ENCODE peak calls at places on chromosomes 1 and 21, in five cellular contexts. D is lower lobe of right lung, B is heart left ventricle, Y is mammary epithelial cell, L is H9. U is an unnamed sample. For H3K4me1, the result is how much of the 10 kb centered on the place peaks cover.

GRCh38 chr1:40078512-40079333 is 18.3 kb downstream of the PPT1 start:
- DNase-seq in Y (peak), B (no peak), L (peak), D (no peak), U (peak)

GRCh38 chr1:60615661-60616060 is 466.7 kb upstream of the NFIA start:
- DNase-seq in B (no peak), L (no peak), D (no peak), Y (no peak), U (peak)

GRCh38 chr1:222090103-222090502 is 348.2 kb upstream of the DUSP10 start:
- DNase-seq in B (no peak), D (no peak), Y (peak), L (no peak), U (no peak)

GRCh38 chr1:15056515-15057285 is 96.8 kb upstream of the TMEM51 start:
- DNase-seq in D (no peak), L (no peak), B (no peak), Y (peak), U (peak)

GRCh38 chr1:150362721-150363425 is 1.1 kb upstream of the RPRD2 start:
- DNase-seq in Y (no peak), D (no peak), L (no peak), B (no peak), U (no peak)

GRCh38 chr1:247895163-247895637 is at the start of gene OR2W3:
- DNase-seq in D (no peak), B (no peak), L (no peak), Y (no peak), U (no peak)

GRCh38 chr1:154186177-154186576 is 5.7 kb downstream of the TPM3 start:
- DNase-seq in D (peak), L (peak), Y (peak), B (no peak), U (peak)

GRCh38 chr1:96966536-96967138 is 245.1 kb downstream of the PTBP2 start:
- DNase-seq in D (peak), B (peak), L (peak), Y (peak), U (peak)

GRCh38 chr1:160993544-160993943 is 27.4 kb downstream of the F11R start:
- DNase-seq in B (no peak), L (no peak), Y (peak), D (no peak), U (peak)

GRCh38 chr1:247443641-247444040 is 14.3 kb downstream of the OR2B11 start:
- DNase-seq in D (no peak), B (no peak), L (no peak), Y (no peak), U (no peak)

GRCh38 chr1:216805233-216805632 is 82.0 kb upstream of the ESRRG start:
- DNase-seq in L (no peak), Y (peak), B (no peak), D (no peak), U (no peak)

GRCh38 chr1:98827041-98827440 is 165.5 kb downstream of the SNX7 start:
- DNase-seq in L (no peak), D (no peak), B (no peak), Y (no peak), U (no peak)

GRCh38 chr21:15682977-15683376 is 46.8 kb upstream of the USP25 start:
- DNase-seq in Y (peak), B (no peak), L (no peak), D (no peak), U (peak)

GRCh38 chr1:16464917-16465625 is 24.5 kb downstream of the NECAP2 start:
- DNase-seq in D (no peak), B (no peak), L (no peak), Y (no peak), U (peak)

GRCh38 chr1:172966844-172967540 is 83.7 kb downstream of the TNFSF18 start:
- DNase-seq in D (no peak), L (no peak), Y (peak), B (no peak), U (no peak)

GRCh38 chr1:203906932-203907331 is 45.5 kb downstream of the SNRPE start:
- DNase-seq in Y (peak), L (no peak), B (no peak), D (no peak), U (peak)

GRCh38 chr1:43833013-43833412 is 100.6 kb upstream of the ARTN start:
- DNase-seq in D (no peak), B (no peak), L (no peak), Y (no peak), U (no peak)

GRCh38 chr1:28983509-28984310 is 69.3 kb downstream of the EPB41 start:
- DNase-seq in Y (no peak), D (peak), B (peak), L (peak), U (no peak)

GRCh38 chr1:209875510-209875909 is 47.7 kb downstream of the UTP25 start:
- DNase-seq in D (no peak), L (peak), B (no peak), Y (peak), U (peak)

GRCh38 chr1:58763214-58763613 is 20.6 kb downstream of the JUN start:
- DNase-seq in L (no peak), B (no peak), Y (peak), D (no peak), U (peak)

GRCh38 chr1:223670458-223671159 is 5.1 kb upstream of the CAPN8 start:
- DNase-seq in D (peak), Y (peak), L (peak), B (no peak), U (peak)

GRCh38 chr1:178962853-178963810 is 62.6 kb upstream of the FAM20B start:
- DNase-seq in Y (no peak), L (no peak), B (no peak), D (no peak), U (no peak)

GRCh38 chr1:40665335-40666171 is at the start of gene RIMS3:
- DNase-seq in D (peak), L (peak), Y (peak), B (peak), U (peak)

GRCh38 chr1:175089319-175089718 is 21.7 kb downstream of the TNN start:
- DNase-seq in L (no peak), B (peak), D (no peak), Y (no peak), U (no peak)

GRCh38 chr1:91871994-91872393 is 14.0 kb downstream of the TGFBR3 start:
- DNase-seq in D (no peak), B (no peak), Y (peak), L (no peak), U (peak)

GRCh38 chr1:94245747-94246438 is 8.5 kb upstream of the ARHGAP29 start:
- DNase-seq in D (no peak), B (no peak), L (no peak), Y (no peak), U (peak)

GRCh38 chr1:94244816-94245215 is 7.4 kb upstream of the ARHGAP29 start:
- DNase-seq in L (no peak), D (no peak), Y (no peak), B (no peak), U (no peak)

GRCh38 chr1:94240822-94241221 is 3.4 kb upstream of the ARHGAP29 start:
- DNase-seq in Y (no peak), D (no peak), L (no peak), B (no peak), U (no peak)

GRCh38 chr1:94246692-94247145 is 9.3 kb upstream of the ARHGAP29 start:
- DNase-seq in B (no peak), L (no peak), Y (no peak), D (no peak), U (peak)

GRCh38 chr1:94243665-94244064 is 6.3 kb upstream of the ARHGAP29 start:
- DNase-seq in Y (no peak), B (no peak), L (no peak), D (no peak), U (no peak)
- H3K4me1 ChIP-seq in Y (under half), B (under half), L (under half), D (under half), U (under half)

GRCh38 chr1:236334893-236335545 is 53.3 kb upstream of the ERO1B start:
- DNase-seq in L (no peak), D (no peak), B (no peak), Y (no peak), U (no peak)

GRCh38 chr1:236326432-236326831 is 44.7 kb upstream of the ERO1B start:
- DNase-seq in D (no peak), L (no peak), Y (no peak), B (no peak), U (no peak)

GRCh38 chr1:236336084-236336483 is 54.3 kb upstream of the ERO1B start:
- DNase-seq in Y (no peak), B (no peak), L (no peak), D (no peak), U (no peak)

GRCh38 chr1:236338096-236338495 is 56.0 kb upstream of the EDARADD start:
- DNase-seq in Y (peak), L (no peak), B (no peak), D (no peak), U (peak)

GRCh38 chr1:236332092-236332758 is 50.5 kb upstream of the ERO1B start:
- DNase-seq in Y (no peak), D (no peak), L (no peak), B (no peak), U (no peak)
- H3K4me1 ChIP-seq in Y (under half), D (under half), L (under half), B (under half), U (under half)

GRCh38 chr1:66341446-66342089 is 192.4 kb upstream of the SGIP1 start:
- DNase-seq in L (no peak), Y (no peak), D (no peak), B (no peak), U (no peak)
- H3K4me1 ChIP-seq in L (under half), Y (under half), D (half or more), B (under half), U (under half)

GRCh38 chr1:234985007-234985370 is 143.6 kb downstream of the TOMM20 start:
- DNase-seq in B (no peak), Y (no peak), L (no peak), D (no peak), U (no peak)
- H3K4me1 ChIP-seq in B (under half), Y (under half), L (under half), D (half or more), U (half or more)

DNA sequence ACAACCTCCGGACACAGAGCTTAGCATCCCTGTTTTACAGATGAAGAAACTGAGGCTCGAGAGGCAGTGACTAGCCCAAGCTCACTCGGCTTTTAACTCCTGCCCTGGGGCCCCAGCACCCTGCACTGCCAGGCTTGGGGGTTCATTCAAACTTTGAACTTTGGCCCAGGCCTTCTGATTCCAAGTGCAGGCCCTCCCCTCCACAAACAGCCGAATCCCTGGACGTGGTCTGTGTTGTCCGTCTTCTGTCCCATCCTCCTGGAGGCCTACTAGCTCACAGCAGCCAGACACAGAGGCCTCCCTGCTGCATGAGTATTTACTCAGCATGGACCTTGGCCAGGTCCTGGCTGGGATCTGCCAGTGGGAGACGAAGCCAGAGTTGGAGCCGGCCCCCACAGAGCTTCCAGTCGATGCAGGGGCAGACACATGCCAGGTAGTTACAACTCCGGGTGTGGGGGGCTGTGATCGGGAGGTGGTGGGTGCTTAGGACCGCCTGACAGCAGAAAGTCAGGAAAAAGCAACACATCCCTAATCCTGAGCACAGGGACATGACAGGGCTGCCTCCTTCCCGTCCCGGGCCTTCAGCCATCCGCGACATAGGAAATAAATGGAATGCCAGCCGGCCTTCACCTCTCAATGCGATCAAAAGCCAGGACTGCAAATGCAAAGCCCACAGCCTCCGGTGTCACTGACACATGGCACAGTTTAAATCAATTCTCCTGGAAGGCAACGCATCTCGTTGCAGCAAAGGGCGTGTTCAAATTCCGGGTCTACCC is 7.4 kb downstream of the IFFO2 start:
- DNase-seq in L (no peak), D (peak), Y (peak), B (peak), U (peak)
- H3K4me1 ChIP-seq in L (under half), D (half or more), Y (half or more), B (under half), U (half or more)

DNA sequence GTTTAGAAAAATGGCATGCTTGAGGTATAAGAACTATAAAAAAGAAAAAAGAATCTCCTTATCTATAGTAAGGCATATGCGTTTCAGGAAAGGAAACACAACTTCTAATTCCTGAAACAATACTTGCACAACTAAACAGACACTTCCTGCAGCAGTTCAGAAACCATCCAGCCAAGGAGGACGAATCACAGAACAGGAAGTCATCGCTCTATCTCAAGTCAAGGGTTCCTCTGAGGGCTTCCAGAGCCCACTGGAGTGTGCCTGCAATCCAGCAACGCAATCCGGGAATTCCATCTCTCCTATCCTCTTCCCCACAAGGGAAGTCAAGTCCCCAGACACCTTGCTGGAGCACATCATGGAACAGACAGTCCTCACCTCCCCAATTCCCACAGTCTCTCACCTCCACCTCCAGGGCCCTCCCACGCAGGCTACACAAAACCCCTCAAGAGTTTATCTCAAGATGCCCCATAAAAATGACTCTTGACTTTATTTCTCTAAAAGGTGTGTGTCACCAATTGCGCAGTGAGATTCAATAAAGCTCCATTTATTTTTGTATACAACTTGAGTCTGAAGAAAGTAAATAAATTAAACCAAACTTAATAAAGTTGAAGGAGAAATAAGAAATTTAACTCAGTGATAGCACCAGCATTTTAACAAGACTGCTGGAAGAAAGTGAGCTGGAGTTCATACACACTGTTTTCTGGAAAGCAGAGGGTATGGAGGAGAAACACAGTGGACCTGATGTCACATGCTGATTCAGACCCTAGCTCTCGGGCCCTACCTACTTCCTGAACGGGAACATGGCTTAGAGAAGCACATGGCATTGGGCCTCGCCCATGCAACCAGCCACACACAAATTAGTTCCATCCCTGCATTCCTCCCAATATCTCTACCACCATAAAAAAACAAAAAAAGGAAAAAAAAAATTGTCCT is 39.9 kb downstream of the SIPA1L2 start:
- DNase-seq in L (no peak), B (peak), D (peak), Y (no peak), U (peak)
- H3K4me1 ChIP-seq in L (under half), B (under half), D (under half), Y (under half), U (under half)

DNA sequence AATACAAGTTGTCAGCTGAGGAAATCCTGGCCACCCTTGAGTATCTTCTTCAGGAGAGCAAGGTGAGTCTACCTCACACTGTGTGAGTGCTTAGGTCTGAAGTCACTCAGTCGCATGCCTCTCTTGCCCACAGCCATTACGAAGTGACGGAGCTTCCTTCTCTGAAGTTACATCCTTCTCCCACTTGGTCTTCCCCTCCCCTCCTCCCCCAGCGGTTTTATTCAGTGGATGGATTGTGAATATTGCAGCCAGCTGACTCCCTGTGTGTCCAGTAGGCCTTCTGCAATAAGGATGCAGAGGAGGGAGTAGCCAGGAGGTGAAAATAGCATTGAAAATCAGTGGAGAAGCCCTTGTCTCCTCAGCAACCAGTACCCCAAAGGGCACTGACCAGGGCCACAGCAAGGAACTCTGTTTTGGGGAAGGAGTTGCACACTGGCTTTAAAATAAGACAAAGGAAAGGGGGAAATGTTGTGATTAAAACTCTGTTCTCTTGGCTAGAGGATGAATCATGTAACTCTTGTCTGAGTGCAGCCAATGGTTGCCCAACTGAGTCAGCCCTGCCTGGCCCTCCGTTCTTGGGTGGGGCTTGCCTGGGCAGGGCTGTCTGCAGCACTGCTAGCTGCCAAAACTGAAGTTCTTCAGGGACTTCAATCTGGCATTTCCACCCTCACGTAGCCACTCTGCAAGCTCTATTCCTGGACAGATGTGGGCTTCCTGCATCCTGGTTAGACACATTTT is 4.4 kb downstream of the S100A10 start:
- DNase-seq in L (no peak), Y (peak), B (peak), D (peak), U (peak)
- H3K4me1 ChIP-seq in L (under half), Y (under half), B (under half), D (half or more), U (half or more)

GRCh38 chr1:109381573-109381972 is 16.1 kb downstream of the SORT1 start:
- DNase-seq in D (no peak), Y (no peak), L (no peak), B (no peak), U (no peak)

GRCh38 chr1:109386054-109386717 is 11.5 kb downstream of the SORT1 start:
- DNase-seq in L (no peak), B (no peak), D (no peak), Y (no peak), U (no peak)

GRCh38 chr1:109383850-109384249 is 13.9 kb downstream of the SORT1 start:
- DNase-seq in L (no peak), D (no peak), B (no peak), Y (no peak), U (no peak)

GRCh38 chr1:109385417-109385816 is 12.3 kb downstream of the SORT1 start:
- DNase-seq in B (peak), D (no peak), L (no peak), Y (no peak), U (peak)

GRCh38 chr1:109383087-109383779 is 14.5 kb downstream of the SORT1 start:
- DNase-seq in Y (no peak), D (no peak), L (peak), B (no peak), U (no peak)
- H3K4me1 ChIP-seq in Y (under half), D (under half), L (under half), B (under half), U (half or more)